ENCODE peak calls at places on chromosomes 12 and 14, in five cellular contexts. Z is heart left ventricle, W is GM10248, G is heart right ventricle, Y is fibroblast of mammary gland. R is an unnamed sample.

GRCh38 chr14:24695265-24696241 is 61.6 kb upstream of the GZMB start:
- DNase-seq in G (no peak), W (no peak), Z (no peak), Y (no peak), R (peak; percentile 33)

GRCh38 chr14:22667881-22668280 is 23.7 kb upstream of the OR6J1 start:
- DNase-seq in Y (peak; percentile 52), Z (no peak), W (no peak), G (no peak), R (no peak)

GRCh38 chr14:59422069-59422881 is 42.9 kb downstream of the GPR135 start:
- DNase-seq in W (no peak), Y (peak; percentile 69), Z (no peak), G (no peak), R (no peak)

GRCh38 chr14:91755560-91755959 is 23.7 kb upstream of the CATSPERB start:
- DNase-seq in G (no peak), W (no peak), Z (no peak), Y (peak; percentile 63), R (no peak)

GRCh38 chr14:103882503-103883262 is 35.3 kb upstream of the PPP1R13B start:
- DNase-seq in G (no peak), W (no peak), Z (no peak), Y (no peak), R (no peak)

GRCh38 chr14:73259837-73260236 is 22.5 kb downstream of the PAPLN start:
- DNase-seq in W (no peak), G (no peak), Y (no peak), Z (no peak), R (no peak)

GRCh38 chr14:96051231-96051630 is 12.1 kb downstream of the C14orf132 start:
- DNase-seq in G (no peak), W (no peak), Y (no peak), Z (no peak), R (no peak)

GRCh38 chr12:75488553-75488952 is 8.0 kb downstream of the GLIPR1 start:
- DNase-seq in Z (no peak), W (no peak), Y (peak; percentile 69), G (no peak), R (no peak)

GRCh38 chr14:64891839-64892375 is 12.2 kb upstream of the SPTB start:
- DNase-seq in W (peak; percentile 56), Y (peak; percentile 75), G (no peak), Z (no peak), R (peak; percentile 39)

GRCh38 chr14:104865069-104865630 is at the start of gene CEP170B:
- DNase-seq in Y (peak; percentile 14), W (peak; percentile 81), Z (no peak), G (peak; percentile 57), R (no peak)

GRCh38 chr14:99562848-99563748 is 40.9 kb downstream of the CCDC85C start:
- DNase-seq in G (peak; percentile 79), Y (peak; percentile 40), Z (peak; percentile 86), W (no peak), R (no peak)

GRCh38 chr14:102588821-102589220 is 3.6 kb upstream of the RCOR1 start:
- DNase-seq in W (no peak), Y (no peak), G (no peak), Z (no peak), R (no peak)

GRCh38 chr14:102589761-102590290 is 2.6 kb upstream of the RCOR1 start:
- DNase-seq in Z (no peak), G (no peak), Y (no peak), W (no peak), R (no peak)

GRCh38 chr14:102584871-102585869 is 7.3 kb upstream of the RCOR1 start:
- DNase-seq in Z (no peak), Y (no peak), G (no peak), W (no peak), R (no peak)

GRCh38 chr14:102583726-102584125 is 8.7 kb upstream of the RCOR1 start:
- DNase-seq in Y (no peak), Z (no peak), W (no peak), G (no peak), R (no peak)

DNA sequence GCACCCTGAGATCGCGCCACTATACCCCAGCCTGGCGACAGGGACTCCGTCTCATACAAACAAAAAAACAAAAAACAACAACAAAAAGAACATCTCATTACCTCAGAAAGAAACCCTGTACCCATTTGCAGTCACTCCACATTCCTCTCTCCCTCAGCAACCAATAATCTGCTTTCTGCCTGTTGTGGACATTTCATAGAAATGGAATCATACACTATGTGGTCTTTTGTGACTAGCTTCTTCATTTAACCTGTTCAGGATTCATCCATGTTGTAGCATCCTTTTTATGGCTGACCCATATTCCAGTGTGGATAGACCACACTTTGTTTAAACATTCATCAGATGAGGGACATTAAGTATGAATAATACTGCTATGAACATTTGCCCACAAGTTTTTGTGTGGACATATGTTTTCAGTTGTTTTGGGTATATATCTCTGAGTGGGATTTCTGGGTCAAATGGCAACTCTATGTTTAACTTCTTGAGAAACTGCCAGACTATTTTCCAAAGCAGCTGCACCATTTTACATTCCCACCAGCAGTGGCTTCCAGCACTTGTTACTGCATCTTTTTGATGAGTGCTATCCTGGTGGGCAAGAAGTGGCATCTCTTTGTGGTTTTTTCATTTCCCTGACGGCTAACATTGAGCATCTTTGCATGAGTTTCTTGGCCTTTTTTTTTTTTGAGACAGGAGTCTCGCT is 5.9 kb upstream of the RCOR1 start:
- DNase-seq in Z (no peak), W (no peak), Y (peak; percentile 64), G (no peak), R (no peak)
- TF ChIP-seq CTCF in Z (no peak), W (no peak), Y (no peak), G (no peak), R (no peak)

DNA sequence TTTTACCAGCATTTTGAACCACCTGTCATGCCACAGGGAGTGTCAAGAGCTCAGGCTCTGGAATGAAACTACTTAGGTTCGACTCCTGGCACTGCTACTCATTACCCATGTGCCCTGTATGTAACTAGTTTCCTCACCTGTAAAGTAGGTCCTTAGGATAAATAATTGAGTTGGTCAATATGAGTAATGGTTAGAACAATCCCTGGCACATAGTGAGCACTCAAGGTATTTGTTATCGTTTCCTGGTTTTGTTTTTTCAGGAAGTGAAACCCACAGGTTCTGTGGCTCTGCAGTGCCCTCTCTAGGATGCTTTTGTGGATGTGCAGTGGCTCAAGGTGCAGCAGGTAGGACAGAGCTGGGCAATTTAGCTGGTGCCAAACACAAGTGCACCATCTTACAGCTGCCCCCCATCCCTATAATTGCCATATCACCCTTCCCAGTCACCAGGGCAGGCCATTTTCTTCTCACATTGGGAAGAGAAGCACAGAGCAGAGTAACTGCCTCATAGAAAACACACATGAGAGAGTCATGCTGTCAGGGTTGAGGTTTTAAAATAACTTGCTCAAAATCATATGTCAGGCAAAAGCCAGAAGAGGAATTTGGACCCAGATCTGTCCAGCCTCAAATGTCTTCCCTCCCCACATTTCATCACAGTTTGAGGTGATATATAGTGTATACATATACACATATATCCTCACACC is 297.5 kb downstream of the RPAP3 start:
- DNase-seq in W (peak; percentile 48), Z (no peak), Y (no peak), G (no peak), R (peak; percentile 59)
- TF ChIP-seq CTCF in W (peak; percentile 44), Z (peak; percentile 40), Y (no peak), G (peak; percentile 31), R (peak; percentile 41)

GRCh38 chr12:111597731-111598636 is 1.1 kb downstream of the ATXN2 start:
- DNase-seq in Z (peak; percentile 77), W (peak; percentile 55), Y (no peak), G (peak; percentile 53), R (peak; percentile 42)
- TF ChIP-seq CTCF in Z (no peak), W (no peak), Y (no peak), G (no peak), R (no peak)

GRCh38 chr12:68237523-68238070 is 12.0 kb upstream of the IL26 start:
- DNase-seq in W (no peak), G (no peak), Y (no peak), Z (no peak), R (no peak)

GRCh38 chr12:68235576-68235975 is 10.0 kb upstream of the IL26 start:
- DNase-seq in Z (no peak), W (no peak), G (no peak), Y (peak; percentile 31), R (no peak)

GRCh38 chr12:68236421-68237059 is 10.9 kb upstream of the IL26 start:
- DNase-seq in W (peak; percentile 45), Y (peak; percentile 45), G (peak; percentile 10), Z (no peak), R (peak; percentile 54)

GRCh38 chr12:68239309-68239708 is 13.7 kb upstream of the IL26 start:
- DNase-seq in G (no peak), Z (no peak), Y (no peak), W (no peak), R (no peak)

GRCh38 chr12:68237068-68237467 is 11.5 kb upstream of the IL26 start:
- DNase-seq in Y (no peak), Z (no peak), G (no peak), W (no peak), R (no peak)
- TF ChIP-seq CTCF in Y (peak; percentile 15), Z (peak; percentile 34), G (no peak), W (peak; percentile 24), R (no peak)